ENCODE peak calls at places on chromosomes 1 and 21, in four cellular contexts. One of them, this sample, is unnamed.

GRCh38 chr1:5416518-5416917 is 575.7 kb downstream of the NPHP4 start:
- DNase-seq in heart left ventricle: no peak
- DNase-seq in effector memory CD4-positive, alpha-beta T cell: no peak
- DNase-seq in endodermal cell: no peak
- DNase-seq in this sample: no peak

GRCh38 chr1:208178091-208178529 is 66.1 kb downstream of the PLXNA2 start:
- DNase-seq in heart left ventricle: no peak
- DNase-seq in effector memory CD4-positive, alpha-beta T cell: no peak
- DNase-seq in endodermal cell: peak
- DNase-seq in this sample: peak

GRCh38 chr1:243842154-243842553 is 7.9 kb downstream of the AKT3 start:
- DNase-seq in heart left ventricle: no peak
- DNase-seq in effector memory CD4-positive, alpha-beta T cell: no peak
- DNase-seq in endodermal cell: no peak
- DNase-seq in this sample: no peak

GRCh38 chr1:15618685-15619525 is 1.6 kb downstream of the DDI2 start:
- DNase-seq in heart left ventricle: no peak
- DNase-seq in effector memory CD4-positive, alpha-beta T cell: no peak
- DNase-seq in endodermal cell: no peak
- DNase-seq in this sample: no peak

GRCh38 chr1:54053745-54054437 is 483 bp downstream of the TCEANC2 start:
- DNase-seq in heart left ventricle: no peak
- DNase-seq in effector memory CD4-positive, alpha-beta T cell: no peak
- DNase-seq in endodermal cell: no peak
- DNase-seq in this sample: no peak

GRCh38 chr21:36155603-36156338 is 853 bp upstream of the DOP1B start:
- DNase-seq in heart left ventricle: no peak
- DNase-seq in effector memory CD4-positive, alpha-beta T cell: no peak
- DNase-seq in endodermal cell: peak
- DNase-seq in this sample: peak

GRCh38 chr1:207830788-207831187 is 78.9 kb downstream of the CD46 start:
- DNase-seq in heart left ventricle: no peak
- DNase-seq in effector memory CD4-positive, alpha-beta T cell: no peak
- DNase-seq in endodermal cell: no peak
- DNase-seq in this sample: peak

GRCh38 chr1:9061949-9062555 is 7.4 kb downstream of the SLC2A5 start:
- DNase-seq in heart left ventricle: no peak
- DNase-seq in effector memory CD4-positive, alpha-beta T cell: no peak
- DNase-seq in endodermal cell: no peak
- DNase-seq in this sample: no peak

GRCh38 chr1:200982071-200982945 is 41.2 kb downstream of the KIF21B start:
- DNase-seq in heart left ventricle: no peak
- DNase-seq in effector memory CD4-positive, alpha-beta T cell: no peak
- DNase-seq in endodermal cell: no peak
- DNase-seq in this sample: no peak

GRCh38 chr1:153651771-153652170 is 6.7 kb upstream of the SNAPIN start:
- DNase-seq in heart left ventricle: no peak
- DNase-seq in effector memory CD4-positive, alpha-beta T cell: no peak
- DNase-seq in endodermal cell: no peak
- DNase-seq in this sample: peak

GRCh38 chr1:110047463-110047862 is 13.0 kb downstream of the STRIP1 start:
- DNase-seq in heart left ventricle: no peak
- DNase-seq in effector memory CD4-positive, alpha-beta T cell: no peak
- DNase-seq in endodermal cell: no peak
- DNase-seq in this sample: no peak

GRCh38 chr1:217153361-217153760 is 430.1 kb upstream of the ESRRG start:
- DNase-seq in heart left ventricle: no peak
- DNase-seq in effector memory CD4-positive, alpha-beta T cell: no peak
- DNase-seq in endodermal cell: no peak
- DNase-seq in this sample: no peak

GRCh38 chr1:167713330-167714081 is 8.3 kb upstream of the MPZL1 start:
- DNase-seq in heart left ventricle: no peak
- DNase-seq in effector memory CD4-positive, alpha-beta T cell: no peak
- DNase-seq in endodermal cell: peak
- DNase-seq in this sample: peak

GRCh38 chr1:15033264-15033663 is 120.3 kb upstream of the TMEM51 start:
- DNase-seq in heart left ventricle: no peak
- DNase-seq in effector memory CD4-positive, alpha-beta T cell: no peak
- DNase-seq in endodermal cell: no peak
- DNase-seq in this sample: no peak

GRCh38 chr1:170586942-170587593 is 55.1 kb downstream of the GORAB start:
- DNase-seq in heart left ventricle: no peak
- DNase-seq in effector memory CD4-positive, alpha-beta T cell: no peak
- DNase-seq in endodermal cell: no peak
- DNase-seq in this sample: no peak

GRCh38 chr1:228500901-228501871 is 14.0 kb downstream of the RNF187 start:
- DNase-seq in heart left ventricle: peak
- DNase-seq in effector memory CD4-positive, alpha-beta T cell: peak
- DNase-seq in endodermal cell: peak
- DNase-seq in this sample: peak
- H3K27ac ChIP-seq in heart left ventricle: no peak
- H3K27ac ChIP-seq in effector memory CD4-positive, alpha-beta T cell: peak
- H3K27ac ChIP-seq in endodermal cell: no peak
- H3K27ac ChIP-seq in this sample: no peak

GRCh38 chr1:31372051-31372450 is 825 bp downstream of the FABP3 start:
- DNase-seq in heart left ventricle: no peak
- DNase-seq in effector memory CD4-positive, alpha-beta T cell: no peak
- DNase-seq in endodermal cell: no peak
- DNase-seq in this sample: no peak

GRCh38 chr1:31368611-31369107 is 4.2 kb downstream of the FABP3 start:
- DNase-seq in heart left ventricle: peak
- DNase-seq in effector memory CD4-positive, alpha-beta T cell: no peak
- DNase-seq in endodermal cell: no peak
- DNase-seq in this sample: no peak

GRCh38 chr1:31371121-31371520 is 1.8 kb downstream of the FABP3 start:
- DNase-seq in heart left ventricle: peak
- DNase-seq in effector memory CD4-positive, alpha-beta T cell: no peak
- DNase-seq in endodermal cell: no peak
- DNase-seq in this sample: no peak

GRCh38 chr1:31371560-31371959 is 1.3 kb downstream of the FABP3 start:
- DNase-seq in heart left ventricle: no peak
- DNase-seq in effector memory CD4-positive, alpha-beta T cell: no peak
- DNase-seq in endodermal cell: no peak
- DNase-seq in this sample: peak

DNA sequence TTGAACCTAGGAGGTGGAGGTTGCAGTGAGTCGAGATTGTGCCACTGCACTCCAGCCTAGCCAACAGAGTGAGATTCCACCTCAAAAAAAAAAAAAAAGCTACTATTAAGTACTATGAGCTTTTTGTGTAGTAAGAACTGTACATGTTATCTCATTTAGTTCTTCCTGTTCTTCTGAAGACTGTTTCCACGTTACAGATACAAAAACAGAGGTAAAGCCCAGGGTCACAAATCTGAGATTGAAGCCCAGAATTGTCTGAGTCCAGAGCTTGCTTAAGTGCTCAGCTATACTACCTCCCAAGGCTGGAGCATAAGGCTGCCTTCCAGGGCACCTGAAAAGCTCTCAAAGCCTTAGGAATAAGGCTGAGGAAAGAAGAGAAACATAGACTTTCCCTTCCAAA is 2.9 kb downstream of the FABP3 start:
- DNase-seq in heart left ventricle: no peak
- DNase-seq in effector memory CD4-positive, alpha-beta T cell: no peak
- DNase-seq in endodermal cell: no peak
- DNase-seq in this sample: no peak
- H3K27ac ChIP-seq in heart left ventricle: peak
- H3K27ac ChIP-seq in effector memory CD4-positive, alpha-beta T cell: no peak
- H3K27ac ChIP-seq in endodermal cell: no peak
- H3K27ac ChIP-seq in this sample: peak

GRCh38 chr1:205421728-205422127 is at the start of gene LEMD1:
- DNase-seq in heart left ventricle: no peak
- DNase-seq in effector memory CD4-positive, alpha-beta T cell: no peak
- DNase-seq in endodermal cell: no peak
- DNase-seq in this sample: no peak
- H3K27ac ChIP-seq in heart left ventricle: peak
- H3K27ac ChIP-seq in effector memory CD4-positive, alpha-beta T cell: no peak
- H3K27ac ChIP-seq in endodermal cell: no peak
- H3K27ac ChIP-seq in this sample: no peak

GRCh38 chr21:41612674-41613250 is 104.8 kb upstream of the TMPRSS2 start:
- DNase-seq in heart left ventricle: peak
- DNase-seq in effector memory CD4-positive, alpha-beta T cell: no peak
- DNase-seq in endodermal cell: peak
- DNase-seq in this sample: peak

GRCh38 chr21:41611441-41611840 is 103.5 kb upstream of the TMPRSS2 start:
- DNase-seq in heart left ventricle: no peak
- DNase-seq in effector memory CD4-positive, alpha-beta T cell: no peak
- DNase-seq in endodermal cell: peak
- DNase-seq in this sample: peak

GRCh38 chr21:41614456-41615010 is 106.6 kb upstream of the TMPRSS2 start:
- DNase-seq in heart left ventricle: no peak
- DNase-seq in effector memory CD4-positive, alpha-beta T cell: no peak
- DNase-seq in endodermal cell: no peak
- DNase-seq in this sample: no peak

GRCh38 chr21:41611966-41612606 is 104.1 kb upstream of the TMPRSS2 start:
- DNase-seq in heart left ventricle: no peak
- DNase-seq in effector memory CD4-positive, alpha-beta T cell: no peak
- DNase-seq in endodermal cell: peak
- DNase-seq in this sample: no peak

DNA sequence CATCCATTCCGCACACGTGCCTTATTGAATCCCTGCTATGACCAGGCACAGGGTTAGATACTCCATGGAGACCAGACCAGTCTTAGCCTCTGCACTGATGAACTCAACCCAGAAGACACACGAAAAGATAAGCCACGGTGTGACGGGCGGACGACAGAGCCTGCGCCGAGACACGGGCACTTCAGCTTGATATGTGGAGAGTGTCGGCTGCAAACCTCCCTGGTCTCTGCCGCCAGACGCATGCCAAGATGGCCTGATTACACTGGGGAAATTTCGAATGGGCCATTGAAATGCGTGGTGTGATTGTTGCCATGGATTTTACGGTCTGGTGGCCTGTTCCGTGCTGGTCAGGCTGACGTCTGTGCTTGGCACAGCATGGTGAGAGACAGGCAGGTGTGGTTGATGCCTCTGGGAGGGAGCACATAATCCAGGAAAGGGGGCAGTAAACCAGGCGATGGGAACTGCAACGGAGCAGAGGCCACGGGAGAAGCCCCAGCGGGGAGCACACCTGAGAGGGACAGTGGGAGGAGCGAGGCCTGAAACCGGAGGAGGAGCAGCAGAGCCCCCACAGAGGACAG is 105.6 kb upstream of the TMPRSS2 start:
- DNase-seq in heart left ventricle: no peak
- DNase-seq in effector memory CD4-positive, alpha-beta T cell: no peak
- DNase-seq in endodermal cell: no peak
- DNase-seq in this sample: no peak
- H3K27ac ChIP-seq in heart left ventricle: no peak
- H3K27ac ChIP-seq in effector memory CD4-positive, alpha-beta T cell: no peak
- H3K27ac ChIP-seq in endodermal cell: peak
- H3K27ac ChIP-seq in this sample: peak

GRCh38 chr1:162688931-162689330 is 56.7 kb downstream of the DDR2 start:
- DNase-seq in heart left ventricle: no peak
- DNase-seq in effector memory CD4-positive, alpha-beta T cell: no peak
- DNase-seq in endodermal cell: no peak
- DNase-seq in this sample: no peak
- H3K27ac ChIP-seq in heart left ventricle: peak
- H3K27ac ChIP-seq in effector memory CD4-positive, alpha-beta T cell: no peak
- H3K27ac ChIP-seq in endodermal cell: no peak
- H3K27ac ChIP-seq in this sample: no peak

DNA sequence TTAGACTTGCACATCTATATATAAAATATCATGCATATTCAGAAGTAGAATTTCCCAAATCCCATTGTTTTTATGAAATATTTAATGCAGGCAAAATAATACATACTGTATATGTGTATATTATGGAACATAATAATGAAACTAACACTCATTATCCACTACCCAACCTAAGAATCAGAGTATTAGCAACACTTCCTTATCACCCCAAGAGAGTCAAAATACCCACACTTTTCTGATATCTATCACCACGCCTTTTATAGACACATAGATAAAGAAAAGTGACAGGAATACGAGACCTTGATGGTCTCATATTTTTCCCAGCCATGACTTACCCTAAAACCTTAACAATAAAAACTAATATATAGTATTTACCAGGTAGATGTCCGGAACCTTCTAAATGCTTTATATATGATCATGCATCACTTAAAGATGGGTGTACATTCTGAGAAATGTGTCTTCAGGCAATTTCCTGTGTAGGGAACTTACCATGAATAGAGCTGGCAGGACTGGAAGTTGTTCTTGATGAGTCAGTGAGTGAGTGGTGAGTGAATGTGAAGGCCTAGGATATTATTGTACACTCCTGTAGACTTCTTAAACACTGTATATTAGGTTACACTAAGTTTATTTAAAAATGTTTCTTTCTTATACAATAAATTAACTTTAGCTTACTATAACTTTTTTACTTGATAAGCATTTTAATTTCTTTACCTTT is 45.5 kb downstream of the TNFSF4 start:
- DNase-seq in heart left ventricle: no peak
- DNase-seq in effector memory CD4-positive, alpha-beta T cell: no peak
- DNase-seq in endodermal cell: no peak
- DNase-seq in this sample: no peak
- H3K27ac ChIP-seq in heart left ventricle: no peak
- H3K27ac ChIP-seq in effector memory CD4-positive, alpha-beta T cell: no peak
- H3K27ac ChIP-seq in endodermal cell: no peak
- H3K27ac ChIP-seq in this sample: no peak

GRCh38 chr1:184664042-184664659 is 90.5 kb downstream of the EDEM3 start:
- DNase-seq in heart left ventricle: peak
- DNase-seq in effector memory CD4-positive, alpha-beta T cell: no peak
- DNase-seq in endodermal cell: peak
- DNase-seq in this sample: peak
- H3K27ac ChIP-seq in heart left ventricle: peak
- H3K27ac ChIP-seq in effector memory CD4-positive, alpha-beta T cell: no peak
- H3K27ac ChIP-seq in endodermal cell: no peak
- H3K27ac ChIP-seq in this sample: no peak

DNA sequence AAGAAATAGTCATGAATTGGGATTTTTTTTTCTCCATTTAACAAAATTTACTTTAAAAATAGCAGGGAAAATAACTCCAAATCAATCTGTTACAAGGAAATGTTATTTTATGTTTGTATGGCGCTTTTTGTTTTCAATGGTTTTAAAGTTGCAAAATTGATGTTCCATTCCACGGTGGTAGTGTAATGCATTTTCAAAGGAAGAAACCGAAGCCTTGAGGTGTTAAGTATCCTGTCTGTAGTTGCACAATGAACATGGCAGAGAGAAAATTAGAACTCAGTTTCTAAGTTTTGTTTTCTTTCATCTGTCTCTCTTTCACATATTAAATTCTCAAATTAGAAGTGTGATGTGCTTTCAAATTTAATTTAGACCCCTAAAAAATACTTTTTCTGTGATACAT is 841.8 kb downstream of the USP25 start:
- DNase-seq in heart left ventricle: no peak
- DNase-seq in effector memory CD4-positive, alpha-beta T cell: no peak
- DNase-seq in endodermal cell: no peak
- DNase-seq in this sample: no peak
- H3K27ac ChIP-seq in heart left ventricle: no peak
- H3K27ac ChIP-seq in effector memory CD4-positive, alpha-beta T cell: no peak
- H3K27ac ChIP-seq in endodermal cell: no peak
- H3K27ac ChIP-seq in this sample: no peak

This sample was measured in tibial artery.